ENCODE peak calls at places on chromosomes 11 and 22, in six cellular contexts. One of them, this sample, is unnamed.

GRCh38 chr22:37228106-37229011 is 15.7 kb downstream of the RAC2 start:
- DNase-seq in upper lobe of right lung: no peak
- DNase-seq in cardiac muscle cell: peak; percentile 83
- DNase-seq in CD8-positive, alpha-beta memory T cell: peak; percentile 79
- DNase-seq in cardiac fibroblast: no peak
- DNase-seq in GM23338: no peak
- DNase-seq in this sample: no peak

GRCh38 chr11:82092904-82093303 is 640.8 kb downstream of the FAM181B start:
- DNase-seq in cardiac fibroblast: no peak
- DNase-seq in GM23338: no peak
- DNase-seq in CD8-positive, alpha-beta memory T cell: no peak
- DNase-seq in upper lobe of right lung: no peak
- DNase-seq in cardiac muscle cell: no peak
- DNase-seq in this sample: no peak

GRCh38 chr11:124669193-124669592 is 4.3 kb downstream of the SIAE start:
- DNase-seq in cardiac muscle cell: peak; percentile 69
- DNase-seq in GM23338: peak; percentile 62
- DNase-seq in upper lobe of right lung: no peak
- DNase-seq in CD8-positive, alpha-beta memory T cell: peak; percentile 58
- DNase-seq in cardiac fibroblast: peak; percentile 73
- DNase-seq in this sample: peak; percentile 72

GRCh38 chr22:50233223-50233622 is 11.6 kb downstream of the TUBGCP6 start:
- DNase-seq in GM23338: no peak
- DNase-seq in cardiac fibroblast: no peak
- DNase-seq in CD8-positive, alpha-beta memory T cell: no peak
- DNase-seq in upper lobe of right lung: no peak
- DNase-seq in cardiac muscle cell: no peak
- DNase-seq in this sample: no peak

GRCh38 chr11:114774599-114775365 is 96.5 kb downstream of the NXPE2 start:
- DNase-seq in upper lobe of right lung: no peak
- DNase-seq in cardiac fibroblast: peak; percentile 17
- DNase-seq in cardiac muscle cell: peak; percentile 41
- DNase-seq in GM23338: peak; percentile 90
- DNase-seq in CD8-positive, alpha-beta memory T cell: no peak
- DNase-seq in this sample: peak; percentile 72

GRCh38 chr11:62064221-62064620 is 59.6 kb upstream of the INCENP start:
- DNase-seq in CD8-positive, alpha-beta memory T cell: no peak
- DNase-seq in GM23338: no peak
- DNase-seq in cardiac muscle cell: no peak
- DNase-seq in cardiac fibroblast: no peak
- DNase-seq in upper lobe of right lung: no peak
- DNase-seq in this sample: no peak

GRCh38 chr11:96357794-96358193 is 14.8 kb upstream of the MAML2 start:
- DNase-seq in upper lobe of right lung: no peak
- DNase-seq in cardiac fibroblast: no peak
- DNase-seq in cardiac muscle cell: no peak
- DNase-seq in CD8-positive, alpha-beta memory T cell: no peak
- DNase-seq in GM23338: no peak
- DNase-seq in this sample: no peak

GRCh38 chr11:64976651-64977050 is 4.7 kb upstream of the MAJIN start:
- DNase-seq in cardiac muscle cell: no peak
- DNase-seq in GM23338: no peak
- DNase-seq in CD8-positive, alpha-beta memory T cell: no peak
- DNase-seq in upper lobe of right lung: peak; percentile 40
- DNase-seq in cardiac fibroblast: no peak
- DNase-seq in this sample: peak; percentile 18

GRCh38 chr11:20962581-20962980 is 293.2 kb downstream of the NELL1 start:
- DNase-seq in cardiac muscle cell: no peak
- DNase-seq in upper lobe of right lung: no peak
- DNase-seq in CD8-positive, alpha-beta memory T cell: no peak
- DNase-seq in cardiac fibroblast: no peak
- DNase-seq in GM23338: no peak
- DNase-seq in this sample: no peak

GRCh38 chr11:130478881-130479280 is 30.4 kb downstream of the ADAMTS15 start:
- DNase-seq in cardiac muscle cell: peak; percentile 32
- DNase-seq in upper lobe of right lung: no peak
- DNase-seq in GM23338: no peak
- DNase-seq in cardiac fibroblast: peak; percentile 42
- DNase-seq in CD8-positive, alpha-beta memory T cell: no peak
- DNase-seq in this sample: peak; percentile 28

GRCh38 chr11:95084509-95084908 is 5.1 kb upstream of the ENDOD1 start:
- DNase-seq in cardiac fibroblast: peak; percentile 54
- DNase-seq in upper lobe of right lung: no peak
- DNase-seq in GM23338: no peak
- DNase-seq in cardiac muscle cell: no peak
- DNase-seq in CD8-positive, alpha-beta memory T cell: no peak
- DNase-seq in this sample: no peak

GRCh38 chr22:29738118-29738815 is 18.5 kb downstream of the CABP7 start:
- DNase-seq in cardiac muscle cell: no peak
- DNase-seq in cardiac fibroblast: no peak
- DNase-seq in GM23338: no peak
- DNase-seq in CD8-positive, alpha-beta memory T cell: no peak
- DNase-seq in upper lobe of right lung: no peak
- DNase-seq in this sample: peak; percentile 73

GRCh38 chr22:36662981-36663380 is 40.6 kb downstream of the CACNG2 start:
- DNase-seq in upper lobe of right lung: no peak
- DNase-seq in cardiac fibroblast: no peak
- DNase-seq in cardiac muscle cell: no peak
- DNase-seq in GM23338: no peak
- DNase-seq in CD8-positive, alpha-beta memory T cell: no peak
- DNase-seq in this sample: no peak

GRCh38 chr11:122137081-122137793 is 21.2 kb upstream of the BLID start:
- DNase-seq in cardiac muscle cell: peak; percentile 92
- DNase-seq in upper lobe of right lung: no peak
- DNase-seq in CD8-positive, alpha-beta memory T cell: no peak
- DNase-seq in GM23338: no peak
- DNase-seq in cardiac fibroblast: peak; percentile 94
- DNase-seq in this sample: no peak

GRCh38 chr22:27175444-27175843 is 518.1 kb downstream of the MIAT start:
- DNase-seq in GM23338: peak; percentile 36
- DNase-seq in cardiac muscle cell: no peak
- DNase-seq in cardiac fibroblast: no peak
- DNase-seq in CD8-positive, alpha-beta memory T cell: no peak
- DNase-seq in upper lobe of right lung: no peak
- DNase-seq in this sample: no peak

GRCh38 chr11:125192194-125192593 is 27.6 kb downstream of the PKNOX2 start:
- DNase-seq in cardiac muscle cell: peak; percentile 73
- DNase-seq in upper lobe of right lung: no peak
- DNase-seq in GM23338: no peak
- DNase-seq in cardiac fibroblast: no peak
- DNase-seq in CD8-positive, alpha-beta memory T cell: no peak
- DNase-seq in this sample: no peak

GRCh38 chr11:45933131-45933821 is 10.8 kb downstream of the LARGE2 start:
- DNase-seq in upper lobe of right lung: peak; percentile 32
- DNase-seq in cardiac muscle cell: peak; percentile 15
- DNase-seq in GM23338: no peak
- DNase-seq in CD8-positive, alpha-beta memory T cell: no peak
- DNase-seq in cardiac fibroblast: no peak
- DNase-seq in this sample: peak; percentile 31

GRCh38 chr11:2482745-2483144 is 37.9 kb downstream of the KCNQ1 start:
- DNase-seq in upper lobe of right lung: peak; percentile 25
- DNase-seq in cardiac fibroblast: no peak
- DNase-seq in GM23338: no peak
- DNase-seq in CD8-positive, alpha-beta memory T cell: no peak
- DNase-seq in cardiac muscle cell: no peak
- DNase-seq in this sample: peak; percentile 18

GRCh38 chr11:103532133-103532788 is 423.0 kb downstream of the DYNC2H1 start:
- DNase-seq in cardiac muscle cell: peak; percentile 78
- DNase-seq in cardiac fibroblast: peak; percentile 87
- DNase-seq in GM23338: no peak
- DNase-seq in upper lobe of right lung: no peak
- DNase-seq in CD8-positive, alpha-beta memory T cell: no peak
- DNase-seq in this sample: no peak

GRCh38 chr11:118635237-118635591 is 27.8 kb downstream of the PHLDB1 start:
- DNase-seq in cardiac fibroblast: no peak
- DNase-seq in cardiac muscle cell: no peak
- DNase-seq in CD8-positive, alpha-beta memory T cell: no peak
- DNase-seq in GM23338: no peak
- DNase-seq in upper lobe of right lung: no peak
- DNase-seq in this sample: no peak
- H3K4me3 ChIP-seq in cardiac fibroblast: no peak overlapping the region
- H3K4me3 ChIP-seq in cardiac muscle cell: peak overlapping the region; percentile 2
- H3K4me3 ChIP-seq in CD8-positive, alpha-beta memory T cell: no peak overlapping the region
- H3K4me3 ChIP-seq in GM23338: peak overlapping the region; percentile 67
- H3K4me3 ChIP-seq in upper lobe of right lung: peak overlapping the region; percentile 31
- H3K4me3 ChIP-seq in this sample: peak overlapping the region; percentile 58

DNA sequence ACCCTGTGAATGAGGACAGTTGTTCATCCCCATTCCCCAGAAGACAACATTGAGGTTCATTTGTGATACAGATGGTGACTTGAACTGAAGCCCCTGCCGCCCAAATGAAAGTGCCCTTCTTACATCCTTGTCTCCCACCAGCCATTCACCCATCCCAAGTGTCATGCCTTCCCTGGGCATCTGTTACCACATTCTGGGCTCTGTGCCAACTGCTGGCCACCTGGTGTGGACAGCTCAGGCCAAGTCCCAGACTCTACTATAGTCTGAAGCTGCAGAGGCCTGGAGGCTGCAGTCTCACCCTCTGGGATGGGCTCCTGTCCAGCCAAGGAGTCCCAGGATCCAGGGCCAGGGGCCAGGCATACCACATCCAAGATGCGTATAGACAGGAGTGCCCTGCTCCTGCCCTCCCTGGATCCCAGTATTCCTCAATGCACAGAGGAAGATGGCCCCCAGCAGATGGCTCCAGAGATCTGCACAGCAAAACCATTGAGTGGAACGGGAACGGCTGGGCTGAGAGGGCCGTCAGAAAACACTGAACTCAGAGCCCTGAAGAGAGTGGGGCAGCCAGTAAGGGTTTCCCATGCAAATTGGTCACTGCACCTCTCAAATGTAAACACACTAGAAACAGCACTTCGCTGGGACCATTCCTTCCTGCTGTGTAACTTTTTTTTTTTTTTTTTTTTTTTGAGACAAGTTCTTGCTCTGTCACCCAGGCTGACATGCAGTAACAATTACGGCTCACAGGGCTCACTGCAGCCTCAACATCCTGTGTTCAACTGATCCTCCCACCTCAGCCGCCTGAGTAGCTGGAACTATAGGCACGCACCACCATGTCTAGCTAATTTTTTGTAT is 22.8 kb downstream of the ARRB1 start:
- DNase-seq in cardiac muscle cell: peak; percentile 84
- DNase-seq in cardiac fibroblast: peak; percentile 79
- DNase-seq in CD8-positive, alpha-beta memory T cell: peak; percentile 72
- DNase-seq in upper lobe of right lung: peak; percentile 89
- DNase-seq in GM23338: peak; percentile 81
- DNase-seq in this sample: peak; percentile 85
- H3K4me3 ChIP-seq in cardiac muscle cell: no peak overlapping the region
- H3K4me3 ChIP-seq in cardiac fibroblast: no peak overlapping the region
- H3K4me3 ChIP-seq in CD8-positive, alpha-beta memory T cell: peak overlapping the region; percentile 40
- H3K4me3 ChIP-seq in upper lobe of right lung: peak overlapping the region; percentile 3
- H3K4me3 ChIP-seq in GM23338: no peak overlapping the region
- H3K4me3 ChIP-seq in this sample: no peak overlapping the region

DNA sequence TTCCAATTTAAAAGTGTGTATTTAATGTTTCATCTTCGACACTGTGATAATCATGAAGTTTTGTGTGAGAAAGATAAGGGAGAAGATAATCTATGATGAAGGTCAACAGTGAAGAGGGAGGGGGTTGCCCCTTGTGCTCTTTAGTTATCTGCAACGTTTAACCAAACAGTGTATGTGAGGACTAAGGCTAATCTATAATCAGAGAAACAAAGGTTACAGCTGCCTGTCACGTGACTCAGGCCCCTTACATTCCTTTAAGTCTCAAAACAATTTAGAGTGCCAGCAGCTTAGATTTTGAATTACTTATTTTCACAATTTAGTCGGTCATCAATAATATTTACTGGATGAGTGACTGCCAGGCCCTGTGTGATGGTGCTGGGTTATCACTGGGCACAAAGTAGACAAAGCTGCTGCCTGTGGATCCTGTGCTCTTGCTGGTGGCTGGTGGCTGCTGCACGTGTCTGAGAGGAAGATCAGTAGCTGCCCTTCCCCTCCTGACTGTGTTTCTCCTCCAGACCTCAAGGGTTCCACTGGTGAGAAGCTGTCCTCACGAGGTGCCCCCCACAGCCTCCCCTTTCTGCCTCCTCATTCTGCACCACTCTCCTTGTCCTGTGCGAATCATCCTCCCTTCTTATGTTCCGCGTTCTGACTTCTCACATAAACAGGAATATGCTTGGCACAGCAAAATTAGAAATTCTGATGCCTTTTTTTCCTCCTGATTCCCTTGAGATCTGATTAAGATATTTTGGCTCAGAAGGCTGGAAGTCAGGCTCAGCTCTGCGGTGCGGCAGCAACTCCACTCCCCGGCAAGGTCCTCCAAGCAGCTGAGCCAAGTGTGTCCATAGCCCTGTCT is 331.1 kb upstream of the B3GAT1 start:
- DNase-seq in upper lobe of right lung: no peak
- DNase-seq in cardiac fibroblast: no peak
- DNase-seq in GM23338: no peak
- DNase-seq in cardiac muscle cell: no peak
- DNase-seq in CD8-positive, alpha-beta memory T cell: no peak
- DNase-seq in this sample: no peak
- H3K4me3 ChIP-seq in upper lobe of right lung: no peak overlapping the region
- H3K4me3 ChIP-seq in cardiac fibroblast: no peak overlapping the region
- H3K4me3 ChIP-seq in GM23338: no peak overlapping the region
- H3K4me3 ChIP-seq in cardiac muscle cell: no peak overlapping the region
- H3K4me3 ChIP-seq in CD8-positive, alpha-beta memory T cell: no peak overlapping the region
- H3K4me3 ChIP-seq in this sample: no peak overlapping the region

GRCh38 chr11:134134167-134134566 is 65.3 kb downstream of the JAM3 start:
- DNase-seq in CD8-positive, alpha-beta memory T cell: no peak
- DNase-seq in cardiac muscle cell: no peak
- DNase-seq in cardiac fibroblast: no peak
- DNase-seq in GM23338: no peak
- DNase-seq in upper lobe of right lung: no peak
- DNase-seq in this sample: no peak

GRCh38 chr11:134140961-134141490 is 72.2 kb downstream of the JAM3 start:
- DNase-seq in cardiac fibroblast: no peak
- DNase-seq in GM23338: no peak
- DNase-seq in cardiac muscle cell: no peak
- DNase-seq in upper lobe of right lung: no peak
- DNase-seq in CD8-positive, alpha-beta memory T cell: no peak
- DNase-seq in this sample: no peak

GRCh38 chr11:134142536-134142935 is 73.7 kb downstream of the JAM3 start:
- DNase-seq in cardiac fibroblast: peak; percentile 30
- DNase-seq in cardiac muscle cell: peak; percentile 65
- DNase-seq in upper lobe of right lung: no peak
- DNase-seq in GM23338: no peak
- DNase-seq in CD8-positive, alpha-beta memory T cell: no peak
- DNase-seq in this sample: no peak

GRCh38 chr11:134139873-134140331 is 71.0 kb downstream of the JAM3 start:
- DNase-seq in upper lobe of right lung: no peak
- DNase-seq in GM23338: peak; percentile 86
- DNase-seq in CD8-positive, alpha-beta memory T cell: peak; percentile 56
- DNase-seq in cardiac fibroblast: peak; percentile 91
- DNase-seq in cardiac muscle cell: peak; percentile 91
- DNase-seq in this sample: peak; percentile 79

DNA sequence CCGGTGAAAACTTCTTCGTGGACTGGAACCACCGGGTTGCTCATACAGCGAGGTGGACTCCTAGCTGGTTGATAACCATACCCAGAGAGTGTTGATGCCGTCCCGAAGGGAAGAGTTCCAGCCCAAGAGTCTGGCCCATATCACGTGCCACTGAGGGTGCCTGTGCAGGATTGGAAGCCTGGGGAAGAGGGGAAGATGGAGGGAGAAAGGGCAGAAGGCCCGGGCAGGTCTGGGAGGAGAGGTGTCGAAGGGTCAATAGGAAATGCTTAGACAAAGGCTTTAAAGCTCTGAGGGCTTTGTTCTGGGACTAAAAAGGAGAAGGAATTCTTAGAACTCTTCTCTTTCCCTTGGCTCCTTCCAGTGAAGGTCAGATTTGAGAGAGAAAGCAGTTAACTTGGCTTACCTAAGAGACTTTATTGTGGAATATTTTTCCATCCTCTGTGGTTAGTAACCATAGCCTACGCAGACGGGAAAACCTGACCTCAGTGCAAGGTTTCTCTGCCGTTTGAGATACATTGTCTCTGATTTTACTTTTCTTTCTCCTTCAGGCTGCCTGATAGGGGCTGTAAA is 70.5 kb downstream of the JAM3 start:
- DNase-seq in upper lobe of right lung: no peak
- DNase-seq in cardiac muscle cell: no peak
- DNase-seq in CD8-positive, alpha-beta memory T cell: no peak
- DNase-seq in GM23338: peak; percentile 18
- DNase-seq in cardiac fibroblast: no peak
- DNase-seq in this sample: no peak
- H3K4me3 ChIP-seq in upper lobe of right lung: no peak overlapping the region
- H3K4me3 ChIP-seq in cardiac muscle cell: no peak overlapping the region
- H3K4me3 ChIP-seq in CD8-positive, alpha-beta memory T cell: no peak overlapping the region
- H3K4me3 ChIP-seq in GM23338: no peak overlapping the region
- H3K4me3 ChIP-seq in cardiac fibroblast: no peak overlapping the region
- H3K4me3 ChIP-seq in this sample: no peak overlapping the region